ENCODE peak calls at places on chromosomes 12 and 14, in ten cellular contexts. L is CD8-positive, alpha-beta T cell; O is BE2C; G is activated gamma-delta T cell treated with Interleukin-2 at 50 U/mL for 16 hours; Z is stimulated activated CD4-positive, alpha-beta T cell treated with anti-CD3 and anti-CD28 coated beads, Interleukin-2, amount 100 ng/mL, for 4 hours; A is T-cell; H is fibroblast of the conjunctiva; F is cardiac muscle cell; S is spleen; D is natural killer cell. M is an unnamed sample.

GRCh38 chr12:6961278-6961694 is 9.2 kb downstream of the PHB2 start:
- DNase-seq in L (peak), O (peak), G (peak), Z (peak), A (peak), H (no peak), F (no peak), S (peak), D (peak), M (no peak)

GRCh38 chr12:113422030-113422900 is at the start of gene SDSL:
- DNase-seq in L (no peak), O (peak), G (no peak), Z (no peak), A (no peak), H (peak), F (peak), S (peak), D (peak), M (peak)

GRCh38 chr14:81729622-81730021 is 196.0 kb upstream of the SEL1L start:
- DNase-seq in L (no peak), O (no peak), G (no peak), Z (no peak), A (no peak), H (no peak), F (no peak), S (no peak), D (no peak), M (no peak)

GRCh38 chr14:91041450-91041849 is 19.0 kb downstream of the RPS6KA5 start:
- DNase-seq in L (no peak), O (no peak), G (no peak), Z (no peak), A (no peak), H (no peak), F (no peak), S (no peak), D (no peak), M (no peak)

GRCh38 chr12:131511391-131511802 is 199.5 kb upstream of the SFSWAP start:
- DNase-seq in L (peak), O (no peak), G (peak), Z (peak), A (peak), H (no peak), F (no peak), S (no peak), D (peak), M (peak)

GRCh38 chr14:21525995-21526671 is at the start of gene SALL2:
- DNase-seq in L (peak), O (peak), G (peak), Z (peak), A (peak), H (peak), F (peak), S (peak), D (peak), M (no peak)

GRCh38 chr12:54863948-54864584 is 9.8 kb downstream of the MUCL1 start:
- DNase-seq in L (no peak), O (no peak), G (no peak), Z (no peak), A (no peak), H (no peak), F (no peak), S (no peak), D (no peak), M (no peak)

GRCh38 chr14:31877333-31877798 is 199.7 kb upstream of the ARHGAP5 start:
- DNase-seq in L (no peak), O (no peak), G (no peak), Z (no peak), A (no peak), H (no peak), F (no peak), S (no peak), D (no peak), M (no peak)

M was measured in GDM1.